ENCODE peak calls at places on chromosome 13, in nine cellular contexts. One of them, this sample, is unnamed.

GRCh38 chr13:30847697-30848307 is 58.3 kb upstream of the MEDAG start:
- DNase-seq in AG08395: peak; percentile 95
- DNase-seq in colonic mucosa: no peak
- DNase-seq in ELR: peak; percentile 94
- DNase-seq in CD8-positive, alpha-beta T cell: no peak
- DNase-seq in NCI-H774: no peak
- DNase-seq in NCI-H1105 treated with DMSO at 0.1 percent for 48 hours: no peak
- DNase-seq in SHP77 treated with DMSO at 0.1 percent for 48 hours: no peak
- DNase-seq in tibial artery: peak; percentile 82
- DNase-seq in this sample: no peak

GRCh38 chr13:112769615-112770014 is 79.8 kb downstream of the ATP11A start:
- DNase-seq in CD8-positive, alpha-beta T cell: no peak
- DNase-seq in ELR: no peak
- DNase-seq in NCI-H1105 treated with DMSO at 0.1 percent for 48 hours: no peak
- DNase-seq in AG08395: no peak
- DNase-seq in tibial artery: no peak
- DNase-seq in NCI-H774: no peak
- DNase-seq in colonic mucosa: no peak
- DNase-seq in SHP77 treated with DMSO at 0.1 percent for 48 hours: no peak
- DNase-seq in this sample: no peak

GRCh38 chr13:46496086-46496485 is 56.9 kb upstream of the LRCH1 start:
- DNase-seq in AG08395: no peak
- DNase-seq in CD8-positive, alpha-beta T cell: no peak
- DNase-seq in NCI-H1105 treated with DMSO at 0.1 percent for 48 hours: no peak
- DNase-seq in SHP77 treated with DMSO at 0.1 percent for 48 hours: no peak
- DNase-seq in NCI-H774: no peak
- DNase-seq in ELR: no peak
- DNase-seq in tibial artery: no peak
- DNase-seq in colonic mucosa: no peak
- DNase-seq in this sample: no peak

GRCh38 chr13:99960663-99961440 is 10.7 kb downstream of the ZIC5 start:
- DNase-seq in tibial artery: no peak
- DNase-seq in CD8-positive, alpha-beta T cell: no peak
- DNase-seq in colonic mucosa: no peak
- DNase-seq in SHP77 treated with DMSO at 0.1 percent for 48 hours: no peak
- DNase-seq in AG08395: no peak
- DNase-seq in ELR: no peak
- DNase-seq in NCI-H1105 treated with DMSO at 0.1 percent for 48 hours: no peak
- DNase-seq in NCI-H774: no peak
- DNase-seq in this sample: no peak

GRCh38 chr13:32164622-32165268 is 133.2 kb downstream of the FRY start:
- DNase-seq in tibial artery: no peak
- DNase-seq in ELR: peak; percentile 82
- DNase-seq in NCI-H1105 treated with DMSO at 0.1 percent for 48 hours: peak; percentile 57
- DNase-seq in SHP77 treated with DMSO at 0.1 percent for 48 hours: peak; percentile 38
- DNase-seq in NCI-H774: peak; percentile 14
- DNase-seq in CD8-positive, alpha-beta T cell: no peak
- DNase-seq in AG08395: peak; percentile 72
- DNase-seq in colonic mucosa: peak; percentile 48
- DNase-seq in this sample: no peak

GRCh38 chr13:110944121-110944967 is 29.5 kb upstream of the ANKRD10 start:
- DNase-seq in NCI-H1105 treated with DMSO at 0.1 percent for 48 hours: peak; percentile 59
- DNase-seq in tibial artery: no peak
- DNase-seq in SHP77 treated with DMSO at 0.1 percent for 48 hours: peak; percentile 82
- DNase-seq in CD8-positive, alpha-beta T cell: no peak
- DNase-seq in ELR: peak; percentile 70
- DNase-seq in AG08395: peak; percentile 69
- DNase-seq in NCI-H774: peak; percentile 87
- DNase-seq in colonic mucosa: no peak
- DNase-seq in this sample: no peak

GRCh38 chr13:29952245-29952644 is 101.8 kb upstream of the UBL3 start:
- DNase-seq in CD8-positive, alpha-beta T cell: no peak
- DNase-seq in NCI-H1105 treated with DMSO at 0.1 percent for 48 hours: no peak
- DNase-seq in tibial artery: no peak
- DNase-seq in SHP77 treated with DMSO at 0.1 percent for 48 hours: no peak
- DNase-seq in ELR: no peak
- DNase-seq in AG08395: no peak
- DNase-seq in colonic mucosa: no peak
- DNase-seq in NCI-H774: no peak
- DNase-seq in this sample: no peak

GRCh38 chr13:90510319-90510718 is 837.2 kb upstream of the MIR17HG start:
- DNase-seq in colonic mucosa: no peak
- DNase-seq in CD8-positive, alpha-beta T cell: no peak
- DNase-seq in SHP77 treated with DMSO at 0.1 percent for 48 hours: no peak
- DNase-seq in AG08395: no peak
- DNase-seq in NCI-H1105 treated with DMSO at 0.1 percent for 48 hours: no peak
- DNase-seq in ELR: peak; percentile 55
- DNase-seq in tibial artery: no peak
- DNase-seq in NCI-H774: no peak
- DNase-seq in this sample: no peak

GRCh38 chr13:33611016-33611805 is 206.7 kb upstream of the RFC3 start:
- DNase-seq in NCI-H774: no peak
- DNase-seq in colonic mucosa: no peak
- DNase-seq in AG08395: no peak
- DNase-seq in CD8-positive, alpha-beta T cell: no peak
- DNase-seq in NCI-H1105 treated with DMSO at 0.1 percent for 48 hours: no peak
- DNase-seq in SHP77 treated with DMSO at 0.1 percent for 48 hours: peak; percentile 53
- DNase-seq in ELR: no peak
- DNase-seq in tibial artery: peak; percentile 77
- DNase-seq in this sample: no peak

GRCh38 chr13:42981317-42981716 is 10.7 kb downstream of the EPSTI1 start:
- DNase-seq in tibial artery: no peak
- DNase-seq in NCI-H1105 treated with DMSO at 0.1 percent for 48 hours: no peak
- DNase-seq in colonic mucosa: no peak
- DNase-seq in NCI-H774: no peak
- DNase-seq in CD8-positive, alpha-beta T cell: no peak
- DNase-seq in SHP77 treated with DMSO at 0.1 percent for 48 hours: no peak
- DNase-seq in AG08395: peak; percentile 58
- DNase-seq in ELR: peak; percentile 18
- DNase-seq in this sample: no peak

GRCh38 chr13:50914848-50915247 is 5.3 kb downstream of the RNASEH2B start:
- DNase-seq in colonic mucosa: no peak
- DNase-seq in NCI-H774: no peak
- DNase-seq in SHP77 treated with DMSO at 0.1 percent for 48 hours: no peak
- DNase-seq in CD8-positive, alpha-beta T cell: no peak
- DNase-seq in NCI-H1105 treated with DMSO at 0.1 percent for 48 hours: no peak
- DNase-seq in AG08395: peak; percentile 21
- DNase-seq in ELR: peak; percentile 59
- DNase-seq in tibial artery: no peak
- DNase-seq in this sample: no peak

GRCh38 chr13:41645313-41645712 is 188.0 kb downstream of the RGCC start:
- DNase-seq in colonic mucosa: no peak
- DNase-seq in AG08395: peak; percentile 85
- DNase-seq in tibial artery: peak; percentile 82
- DNase-seq in SHP77 treated with DMSO at 0.1 percent for 48 hours: no peak
- DNase-seq in ELR: peak; percentile 90
- DNase-seq in CD8-positive, alpha-beta T cell: no peak
- DNase-seq in NCI-H1105 treated with DMSO at 0.1 percent for 48 hours: no peak
- DNase-seq in NCI-H774: no peak
- DNase-seq in this sample: peak; percentile 47

GRCh38 chr13:27281420-27281819 is 10.8 kb downstream of the RASL11A start:
- DNase-seq in NCI-H1105 treated with DMSO at 0.1 percent for 48 hours: no peak
- DNase-seq in tibial artery: no peak
- DNase-seq in ELR: peak; percentile 29
- DNase-seq in colonic mucosa: no peak
- DNase-seq in NCI-H774: no peak
- DNase-seq in AG08395: no peak
- DNase-seq in SHP77 treated with DMSO at 0.1 percent for 48 hours: no peak
- DNase-seq in CD8-positive, alpha-beta T cell: no peak
- DNase-seq in this sample: no peak

GRCh38 chr13:90305796-90306195 is 1041.7 kb upstream of the MIR17HG start:
- DNase-seq in ELR: no peak
- DNase-seq in NCI-H774: no peak
- DNase-seq in tibial artery: no peak
- DNase-seq in AG08395: no peak
- DNase-seq in colonic mucosa: no peak
- DNase-seq in CD8-positive, alpha-beta T cell: no peak
- DNase-seq in SHP77 treated with DMSO at 0.1 percent for 48 hours: no peak
- DNase-seq in NCI-H1105 treated with DMSO at 0.1 percent for 48 hours: no peak
- DNase-seq in this sample: no peak

GRCh38 chr13:104295537-104295936 is 1229.3 kb upstream of the SLC10A2 start:
- DNase-seq in ELR: no peak
- DNase-seq in SHP77 treated with DMSO at 0.1 percent for 48 hours: no peak
- DNase-seq in AG08395: no peak
- DNase-seq in CD8-positive, alpha-beta T cell: no peak
- DNase-seq in NCI-H774: no peak
- DNase-seq in NCI-H1105 treated with DMSO at 0.1 percent for 48 hours: no peak
- DNase-seq in tibial artery: no peak
- DNase-seq in colonic mucosa: no peak
- DNase-seq in this sample: no peak

GRCh38 chr13:113358653-113359052 is 5.3 kb downstream of the GRTP1 start:
- DNase-seq in NCI-H1105 treated with DMSO at 0.1 percent for 48 hours: no peak
- DNase-seq in ELR: no peak
- DNase-seq in SHP77 treated with DMSO at 0.1 percent for 48 hours: no peak
- DNase-seq in tibial artery: no peak
- DNase-seq in AG08395: no peak
- DNase-seq in colonic mucosa: no peak
- DNase-seq in CD8-positive, alpha-beta T cell: no peak
- DNase-seq in NCI-H774: no peak
- DNase-seq in this sample: no peak

GRCh38 chr13:25233861-25234260 is 53.4 kb downstream of the MTMR6 start:
- DNase-seq in SHP77 treated with DMSO at 0.1 percent for 48 hours: no peak
- DNase-seq in NCI-H1105 treated with DMSO at 0.1 percent for 48 hours: no peak
- DNase-seq in CD8-positive, alpha-beta T cell: no peak
- DNase-seq in NCI-H774: no peak
- DNase-seq in tibial artery: no peak
- DNase-seq in AG08395: no peak
- DNase-seq in ELR: no peak
- DNase-seq in colonic mucosa: no peak
- DNase-seq in this sample: no peak

GRCh38 chr13:46050771-46051170 is 1.8 kb downstream of the ZC3H13 start:
- DNase-seq in tibial artery: no peak
- DNase-seq in NCI-H1105 treated with DMSO at 0.1 percent for 48 hours: no peak
- DNase-seq in colonic mucosa: no peak
- DNase-seq in CD8-positive, alpha-beta T cell: no peak
- DNase-seq in NCI-H774: no peak
- DNase-seq in ELR: no peak
- DNase-seq in SHP77 treated with DMSO at 0.1 percent for 48 hours: no peak
- DNase-seq in AG08395: no peak
- DNase-seq in this sample: no peak

GRCh38 chr13:101989798-101990350 is 412.0 kb downstream of the FGF14 start:
- DNase-seq in AG08395: no peak
- DNase-seq in ELR: no peak
- DNase-seq in CD8-positive, alpha-beta T cell: no peak
- DNase-seq in SHP77 treated with DMSO at 0.1 percent for 48 hours: no peak
- DNase-seq in colonic mucosa: no peak
- DNase-seq in NCI-H774: no peak
- DNase-seq in tibial artery: no peak
- DNase-seq in NCI-H1105 treated with DMSO at 0.1 percent for 48 hours: no peak
- DNase-seq in this sample: no peak

GRCh38 chr13:24176351-24177101 is 16.0 kb downstream of the SPATA13 start:
- DNase-seq in NCI-H1105 treated with DMSO at 0.1 percent for 48 hours: no peak
- DNase-seq in NCI-H774: no peak
- DNase-seq in ELR: no peak
- DNase-seq in SHP77 treated with DMSO at 0.1 percent for 48 hours: no peak
- DNase-seq in AG08395: no peak
- DNase-seq in tibial artery: no peak
- DNase-seq in colonic mucosa: no peak
- DNase-seq in CD8-positive, alpha-beta T cell: no peak
- DNase-seq in this sample: no peak

GRCh38 chr13:50073340-50073739 is 58.1 kb downstream of the KCNRG start:
- DNase-seq in NCI-H774: no peak
- DNase-seq in SHP77 treated with DMSO at 0.1 percent for 48 hours: no peak
- DNase-seq in colonic mucosa: no peak
- DNase-seq in CD8-positive, alpha-beta T cell: no peak
- DNase-seq in AG08395: no peak
- DNase-seq in ELR: no peak
- DNase-seq in tibial artery: no peak
- DNase-seq in NCI-H1105 treated with DMSO at 0.1 percent for 48 hours: no peak
- DNase-seq in this sample: no peak

GRCh38 chr13:109784590-109785140 is 1.7 kb downstream of the IRS2 start:
- DNase-seq in NCI-H774: peak; percentile 93
- DNase-seq in colonic mucosa: peak; percentile 81
- DNase-seq in SHP77 treated with DMSO at 0.1 percent for 48 hours: peak; percentile 71
- DNase-seq in AG08395: peak; percentile 67
- DNase-seq in CD8-positive, alpha-beta T cell: peak; percentile 63
- DNase-seq in NCI-H1105 treated with DMSO at 0.1 percent for 48 hours: peak; percentile 76
- DNase-seq in tibial artery: peak; percentile 84
- DNase-seq in ELR: peak; percentile 80
- DNase-seq in this sample: no peak

GRCh38 chr13:100633461-100633860 is 41.1 kb downstream of the TMTC4 start:
- DNase-seq in AG08395: peak; percentile 78
- DNase-seq in NCI-H774: no peak
- DNase-seq in SHP77 treated with DMSO at 0.1 percent for 48 hours: no peak
- DNase-seq in CD8-positive, alpha-beta T cell: no peak
- DNase-seq in ELR: peak; percentile 78
- DNase-seq in colonic mucosa: no peak
- DNase-seq in NCI-H1105 treated with DMSO at 0.1 percent for 48 hours: no peak
- DNase-seq in tibial artery: no peak
- DNase-seq in this sample: no peak

GRCh38 chr13:32126756-32127155 is 95.2 kb downstream of the FRY start:
- DNase-seq in CD8-positive, alpha-beta T cell: no peak
- DNase-seq in AG08395: no peak
- DNase-seq in colonic mucosa: no peak
- DNase-seq in NCI-H774: no peak
- DNase-seq in ELR: no peak
- DNase-seq in tibial artery: no peak
- DNase-seq in SHP77 treated with DMSO at 0.1 percent for 48 hours: no peak
- DNase-seq in NCI-H1105 treated with DMSO at 0.1 percent for 48 hours: no peak
- DNase-seq in this sample: no peak

GRCh38 chr13:81283561-81283960 is 942.6 kb upstream of the SPRY2 start:
- DNase-seq in NCI-H1105 treated with DMSO at 0.1 percent for 48 hours: no peak
- DNase-seq in tibial artery: no peak
- DNase-seq in NCI-H774: no peak
- DNase-seq in ELR: no peak
- DNase-seq in CD8-positive, alpha-beta T cell: no peak
- DNase-seq in AG08395: no peak
- DNase-seq in colonic mucosa: no peak
- DNase-seq in SHP77 treated with DMSO at 0.1 percent for 48 hours: no peak
- DNase-seq in this sample: no peak

GRCh38 chr13:58804832-58805231 is 1173.3 kb downstream of the PCDH17 start:
- DNase-seq in ELR: no peak
- DNase-seq in SHP77 treated with DMSO at 0.1 percent for 48 hours: no peak
- DNase-seq in colonic mucosa: no peak
- DNase-seq in NCI-H774: no peak
- DNase-seq in NCI-H1105 treated with DMSO at 0.1 percent for 48 hours: no peak
- DNase-seq in AG08395: no peak
- DNase-seq in CD8-positive, alpha-beta T cell: no peak
- DNase-seq in tibial artery: no peak
- DNase-seq in this sample: no peak

GRCh38 chr13:75339635-75340374 is 142.2 kb downstream of the TBC1D4 start:
- DNase-seq in SHP77 treated with DMSO at 0.1 percent for 48 hours: no peak
- DNase-seq in CD8-positive, alpha-beta T cell: no peak
- DNase-seq in NCI-H774: no peak
- DNase-seq in colonic mucosa: no peak
- DNase-seq in tibial artery: no peak
- DNase-seq in AG08395: no peak
- DNase-seq in NCI-H1105 treated with DMSO at 0.1 percent for 48 hours: no peak
- DNase-seq in ELR: no peak
- DNase-seq in this sample: no peak

GRCh38 chr13:86476656-86477055 is 677.4 kb upstream of the SLITRK6 start:
- DNase-seq in ELR: no peak
- DNase-seq in AG08395: no peak
- DNase-seq in NCI-H1105 treated with DMSO at 0.1 percent for 48 hours: no peak
- DNase-seq in colonic mucosa: no peak
- DNase-seq in tibial artery: no peak
- DNase-seq in CD8-positive, alpha-beta T cell: no peak
- DNase-seq in SHP77 treated with DMSO at 0.1 percent for 48 hours: no peak
- DNase-seq in NCI-H774: no peak
- DNase-seq in this sample: no peak

GRCh38 chr13:74907788-74908187 is 574.2 kb downstream of the TBC1D4 start:
- DNase-seq in AG08395: no peak
- DNase-seq in colonic mucosa: no peak
- DNase-seq in CD8-positive, alpha-beta T cell: no peak
- DNase-seq in NCI-H1105 treated with DMSO at 0.1 percent for 48 hours: no peak
- DNase-seq in ELR: no peak
- DNase-seq in NCI-H774: no peak
- DNase-seq in SHP77 treated with DMSO at 0.1 percent for 48 hours: no peak
- DNase-seq in tibial artery: no peak
- DNase-seq in this sample: no peak

GRCh38 chr13:42706286-42706685 is 75.1 kb upstream of the FAM216B start:
- DNase-seq in NCI-H774: no peak
- DNase-seq in AG08395: no peak
- DNase-seq in NCI-H1105 treated with DMSO at 0.1 percent for 48 hours: no peak
- DNase-seq in ELR: no peak
- DNase-seq in tibial artery: no peak
- DNase-seq in SHP77 treated with DMSO at 0.1 percent for 48 hours: no peak
- DNase-seq in CD8-positive, alpha-beta T cell: no peak
- DNase-seq in colonic mucosa: no peak
- DNase-seq in this sample: no peak

GRCh38 chr13:50731400-50731799 is 112.1 kb downstream of the DLEU7 start:
- DNase-seq in NCI-H1105 treated with DMSO at 0.1 percent for 48 hours: peak; percentile 71
- DNase-seq in AG08395: peak; percentile 62
- DNase-seq in ELR: no peak
- DNase-seq in CD8-positive, alpha-beta T cell: no peak
- DNase-seq in SHP77 treated with DMSO at 0.1 percent for 48 hours: no peak
- DNase-seq in NCI-H774: no peak
- DNase-seq in colonic mucosa: no peak
- DNase-seq in tibial artery: no peak
- DNase-seq in this sample: no peak

This sample was measured in Peyer's patch.